ENCODE peak calls at places on chromosomes 3 and 15, in ten cellular contexts. F is prostate gland; W is RWPE2; U is AG08396; B is SW480; H is HTR-8/SVneo; Q is HEK293T; S is stimulated activated CD8-positive, alpha-beta memory T cell treated with anti-CD3 and anti-CD28 coated beads, Interleukin-4, amount 100 ng/mL, for 4 hours; D is stimulated activated effector memory CD8-positive, alpha-beta T cell treated with anti-CD3 and anti-CD28 coated beads, Interleukin-12 subunit alpha, Interleukin-12 subunit beta, amount 100 ng/mL, for 72 hours; Y is activated T-helper 1 cell treated with Interleukin-2 at 50 U/mL for 16 hours. R is an unnamed sample.

GRCh38 chr3:15099364-15100098 is 583 bp upstream of the RBSN start:
- DNase-seq in S (no peak), W (no peak), Q (no peak), F (no peak), H (no peak), D (no peak), B (no peak), Y (no peak), U (no peak), R (no peak)

GRCh38 chr15:66269326-66270090 is 16.0 kb upstream of the MEGF11 start:
- DNase-seq in D (no peak), Q (peak; percentile 68), B (peak; percentile 85), S (no peak), Y (no peak), W (no peak), F (peak; percentile 64), H (peak; percentile 66), U (peak; percentile 39), R (no peak)

GRCh38 chr15:73899197-73900128 is 26.1 kb downstream of the TBC1D21 start:
- DNase-seq in F (no peak), B (no peak), S (no peak), Y (no peak), W (peak; percentile 65), D (no peak), U (no peak), Q (no peak), H (no peak), R (no peak)

GRCh38 chr15:25094519-25094918 is 139.7 kb downstream of the SNRPN start:
- DNase-seq in H (no peak), U (no peak), S (no peak), F (no peak), D (no peak), B (no peak), W (no peak), Q (no peak), Y (no peak), R (no peak)

GRCh38 chr15:93997071-93997658 is 234.2 kb upstream of the MCTP2 start:
- DNase-seq in H (peak; percentile 10), B (peak; percentile 23), F (no peak), W (no peak), D (no peak), S (no peak), Y (no peak), U (peak; percentile 7), Q (peak; percentile 39), R (no peak)

GRCh38 chr3:115922681-115923347 is 299.5 kb downstream of the GAP43 start:
- DNase-seq in F (peak; percentile 22), B (peak; percentile 22), U (peak; percentile 28), H (no peak), D (no peak), W (no peak), Y (no peak), Q (peak; percentile 39), S (no peak), R (no peak)

GRCh38 chr3:126113733-126114132 is 29.8 kb upstream of the SLC41A3 start:
- DNase-seq in B (peak; percentile 14), H (no peak), U (no peak), D (no peak), Q (peak; percentile 62), W (peak; percentile 53), Y (no peak), S (no peak), F (no peak), R (no peak)

GRCh38 chr3:71998995-71999673 is 214.2 kb upstream of the PROK2 start:
- DNase-seq in B (no peak), U (peak; percentile 65), Y (no peak), H (peak; percentile 39), F (no peak), S (no peak), D (no peak), Q (no peak), W (no peak), R (no peak)

GRCh38 chr15:72982750-72983149 is 69.5 kb upstream of the NEO1 start:
- DNase-seq in Y (no peak), S (no peak), F (no peak), H (no peak), D (no peak), Q (no peak), W (no peak), U (no peak), B (no peak), R (no peak)

GRCh38 chr3:146134348-146135117 is 26.5 kb downstream of the PLOD2 start:
- DNase-seq in W (no peak), S (no peak), F (no peak), Y (no peak), H (no peak), D (no peak), B (no peak), U (no peak), Q (no peak), R (no peak)

GRCh38 chr15:79635897-79636596 is 203.9 kb downstream of the MINAR1 start:
- DNase-seq in S (no peak), Y (no peak), U (no peak), D (no peak), W (no peak), Q (no peak), B (no peak), H (peak; percentile 6), F (no peak), R (no peak)

GRCh38 chr3:123755508-123755907 is 128.6 kb downstream of the MYLK start:
- DNase-seq in D (no peak), S (no peak), B (no peak), Y (no peak), F (no peak), W (no peak), H (no peak), U (no peak), Q (no peak), R (no peak)

GRCh38 chr3:153162513-153163348 is 705 bp downstream of the RAP2B start:
- DNase-seq in Y (peak; percentile 16), F (peak; percentile 27), S (no peak), W (no peak), D (no peak), U (peak; percentile 40), H (no peak), B (peak; percentile 53), Q (peak; percentile 24), R (no peak)

GRCh38 chr3:189944285-189945145 is 176.2 kb downstream of the P3H2 start:
- DNase-seq in Q (no peak), S (no peak), H (no peak), B (no peak), U (no peak), W (no peak), Y (no peak), F (peak; percentile 71), D (no peak), R (no peak)

GRCh38 chr3:178146406-178146831 is 389.8 kb upstream of the KCNMB2 start:
- DNase-seq in Y (no peak), W (no peak), B (no peak), S (no peak), Q (no peak), H (peak; percentile 14), D (no peak), F (peak; percentile 33), U (no peak), R (no peak)

GRCh38 chr3:48428863-48429415 is 947 bp downstream of the PLXNB1 start:
- DNase-seq in H (peak; percentile 34), B (no peak), U (no peak), F (peak; percentile 56), Q (no peak), D (peak; percentile 40), S (no peak), W (peak; percentile 36), Y (no peak), R (no peak)

GRCh38 chr3:9669720-9670432 is 20.6 kb downstream of the MTMR14 start:
- DNase-seq in S (no peak), B (no peak), Q (no peak), W (no peak), F (no peak), U (peak; percentile 20), D (no peak), H (no peak), Y (no peak), R (no peak)

GRCh38 chr15:96331942-96332853 is 1.7 kb downstream of the NR2F2 start:
- DNase-seq in F (no peak), S (no peak), D (no peak), Y (no peak), H (no peak), W (no peak), U (peak; percentile 17), Q (no peak), B (peak; percentile 75), R (no peak)

GRCh38 chr3:10999516-10999915 is 7.0 kb downstream of the SLC6A1 start:
- DNase-seq in W (no peak), U (no peak), Y (no peak), D (no peak), S (no peak), B (no peak), Q (no peak), H (no peak), F (no peak), R (no peak)

GRCh38 chr15:44435893-44436667 is 8.7 kb downstream of the CTDSPL2 start:
- DNase-seq in Y (no peak), B (no peak), F (no peak), S (no peak), U (no peak), D (no peak), W (no peak), Q (no peak), H (no peak), R (no peak)

GRCh38 chr15:83549563-83549962 is 102.4 kb downstream of the SH3GL3 start:
- DNase-seq in D (no peak), B (no peak), Q (no peak), Y (no peak), W (no peak), S (no peak), F (no peak), U (no peak), H (no peak), R (no peak)

GRCh38 chr3:101513419-101513986 is 491 bp upstream of the SENP7 start:
- DNase-seq in D (no peak), W (no peak), Y (no peak), U (no peak), F (no peak), Q (no peak), B (peak; percentile 36), H (no peak), S (no peak), R (no peak)

GRCh38 chr15:72231847-72232461 is 964 bp upstream of the PKM start:
- DNase-seq in D (no peak), F (peak; percentile 67), S (no peak), U (peak; percentile 80), H (peak; percentile 63), B (peak; percentile 65), W (no peak), Q (no peak), Y (no peak), R (no peak)

GRCh38 chr15:63052961-63053698 is 10.6 kb downstream of the TPM1 start:
- DNase-seq in U (peak; percentile 38), H (no peak), B (no peak), D (no peak), Q (no peak), W (no peak), F (peak; percentile 83), Y (no peak), S (no peak), R (no peak)

GRCh38 chr3:121992601-121993560 is 29.2 kb downstream of the ILDR1 start:
- DNase-seq in Q (no peak), B (no peak), Y (no peak), U (no peak), F (no peak), S (no peak), H (no peak), D (no peak), W (no peak), R (no peak)

GRCh38 chr3:52333869-52334557 is 17.9 kb downstream of the DNAH1 start:
- DNase-seq in U (no peak), W (no peak), D (no peak), S (no peak), Q (no peak), Y (no peak), B (no peak), F (no peak), H (no peak), R (no peak)

GRCh38 chr3:72259755-72260589 is 475.0 kb upstream of the PROK2 start:
- DNase-seq in H (no peak), Q (no peak), D (no peak), S (no peak), U (no peak), F (no peak), B (no peak), Y (no peak), W (no peak), R (no peak)

GRCh38 chr15:63491116-63491817 is 13.1 kb upstream of the USP3 start:
- DNase-seq in D (no peak), Q (no peak), F (no peak), S (no peak), H (no peak), W (no peak), U (no peak), B (no peak), Y (no peak), R (no peak)